ENCODE peak calls at places on chromosome 7, in eight cellular contexts. B, E, S, G, D, O, A and P are unnamed samples.

GRCh38 chr7:127967276-127967675 is 64.0 kb downstream of the LRRC4 start:
- DNase-seq in D (no peak), S (no peak), G (no peak), A (no peak), O (no peak), E (no peak), B (no peak), P (no peak)

GRCh38 chr7:83655951-83656556 is 7.1 kb upstream of the SEMA3E start:
- DNase-seq in S (peak), O (peak), E (peak), G (peak), B (peak), D (peak), A (no peak), P (peak)

GRCh38 chr7:95104739-95105138 is 197.3 kb downstream of the PPP1R9A start:
- DNase-seq in O (no peak), E (no peak), G (peak), B (no peak), D (no peak), S (peak), A (no peak), P (no peak)

GRCh38 chr7:26156454-26157365 is 4.7 kb downstream of the NFE2L3 start:
- DNase-seq in A (peak), G (peak), S (peak), B (peak), D (peak), E (no peak), O (peak), P (no peak)

GRCh38 chr7:49885593-49886285 is 112.3 kb downstream of the VWC2 start:
- DNase-seq in O (no peak), E (no peak), A (no peak), S (no peak), G (no peak), B (peak), D (no peak), P (no peak)

GRCh38 chr7:94561841-94562514 is 52.4 kb downstream of the CASD1 start:
- DNase-seq in S (no peak), G (peak), E (no peak), O (peak), A (no peak), D (peak), B (no peak), P (no peak)

GRCh38 chr7:88243345-88243909 is 23.6 kb upstream of the SRI start:
- DNase-seq in O (peak), D (peak), S (peak), E (peak), B (peak), G (peak), A (peak), P (peak)

GRCh38 chr7:155884225-155885161 is 72.2 kb upstream of the SHH start:
- DNase-seq in S (no peak), O (no peak), D (no peak), G (no peak), A (no peak), E (no peak), B (no peak), P (no peak)

GRCh38 chr7:104156842-104157277 is 51.0 kb downstream of the ORC5 start:
- DNase-seq in S (peak), O (peak), B (peak), E (peak), A (no peak), D (peak), G (peak), P (peak)

GRCh38 chr7:18541189-18541870 is 45.8 kb downstream of the HDAC9 start:
- DNase-seq in A (no peak), O (peak), B (no peak), S (no peak), G (no peak), D (peak), E (no peak), P (no peak)

GRCh38 chr7:73904219-73905136 is 43.5 kb downstream of the TMEM270 start:
- DNase-seq in E (no peak), A (no peak), G (no peak), D (no peak), O (peak), B (no peak), S (no peak), P (no peak)

GRCh38 chr7:151759591-151760042 is 117.3 kb downstream of the PRKAG2 start:
- DNase-seq in B (peak), S (peak), D (peak), A (peak), O (peak), G (peak), E (peak), P (peak)

GRCh38 chr7:82755705-82756551 is 312.4 kb upstream of the CACNA2D1 start:
- DNase-seq in A (no peak), B (no peak), D (peak), S (no peak), E (no peak), G (peak), O (peak), P (no peak)

GRCh38 chr7:1227071-1227804 is 5.4 kb upstream of the UNCX start:
- DNase-seq in A (no peak), B (no peak), D (no peak), O (no peak), S (no peak), G (no peak), E (peak), P (peak)

GRCh38 chr7:134447383-134447782 is 11.5 kb downstream of the AKR1B1 start:
- DNase-seq in D (no peak), A (no peak), O (no peak), B (no peak), S (no peak), E (no peak), G (no peak), P (no peak)

GRCh38 chr7:134450296-134451000 is 8.5 kb downstream of the AKR1B1 start:
- DNase-seq in S (no peak), B (no peak), G (no peak), A (no peak), O (no peak), E (no peak), D (peak), P (no peak)

GRCh38 chr7:134446923-134447322 is 12.0 kb downstream of the AKR1B1 start:
- DNase-seq in S (no peak), E (no peak), D (no peak), O (no peak), A (no peak), G (no peak), B (no peak), P (no peak)

GRCh38 chr7:134449596-134450194 is 9.2 kb downstream of the AKR1B1 start:
- DNase-seq in B (no peak), S (no peak), D (peak), G (no peak), E (no peak), O (peak), A (peak), P (no peak)

GRCh38 chr7:134448359-134449229 is 10.3 kb downstream of the AKR1B1 start:
- DNase-seq in D (peak), G (peak), O (peak), A (peak), S (peak), E (no peak), B (no peak), P (no peak)
- H3K4me2 ChIP-seq in D (no peak), G (peak), O (peak), A (peak), S (peak), E (no peak), B (no peak), P (no peak)

DNA sequence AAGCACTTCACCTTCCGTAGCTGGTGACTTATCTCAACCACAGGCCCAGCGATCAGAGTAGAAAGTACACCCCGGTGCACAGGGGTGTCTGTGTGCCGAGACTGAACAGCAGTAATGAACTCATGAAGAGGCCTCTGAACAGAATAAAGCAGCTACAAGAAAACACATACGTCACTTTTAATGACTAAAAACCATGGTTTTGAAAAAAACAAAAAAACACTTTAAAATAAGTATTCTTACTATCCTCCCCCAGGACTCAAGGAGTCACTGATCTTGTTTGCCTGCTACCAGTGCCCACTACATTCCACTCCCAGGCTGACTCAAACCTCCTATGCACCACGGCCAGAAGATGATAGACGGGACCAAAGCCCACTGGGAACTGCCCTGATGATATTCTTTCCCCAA is 53.8 kb downstream of the NCAPG2 start:
- DNase-seq in D (peak), E (no peak), S (no peak), B (no peak), O (peak), A (no peak), G (no peak), P (no peak)
- H3K4me2 ChIP-seq in D (no peak), E (no peak), S (no peak), B (no peak), O (peak), A (no peak), G (no peak), P (no peak)

DNA sequence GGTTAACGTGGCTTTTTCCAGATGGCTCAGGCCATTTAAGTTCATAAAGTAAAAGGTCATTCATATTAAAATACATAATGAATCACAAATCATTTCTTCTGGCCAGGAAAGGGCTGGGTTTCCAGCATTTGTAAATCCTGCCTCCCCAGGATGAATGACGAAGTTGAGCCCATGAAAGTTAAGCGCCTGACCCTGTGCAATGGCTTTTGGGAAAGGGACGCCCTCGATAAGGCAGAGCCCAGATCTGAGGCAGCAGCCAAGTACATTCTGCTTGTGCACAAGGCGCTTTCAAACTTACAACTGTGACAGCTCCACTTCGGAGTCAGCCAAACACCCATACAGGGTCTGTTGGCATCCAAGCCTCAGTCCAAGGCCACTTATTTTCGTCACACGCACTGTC is 2.8 kb downstream of the GIMAP6 start:
- DNase-seq in S (no peak), O (no peak), A (no peak), G (no peak), E (no peak), B (no peak), D (no peak), P (no peak)
- H3K4me2 ChIP-seq in S (no peak), O (no peak), A (no peak), G (no peak), E (no peak), B (no peak), D (no peak), P (no peak)

GRCh38 chr7:157685430-157686284 is 348.9 kb downstream of the DNAJB6 start:
- DNase-seq in G (no peak), B (no peak), A (no peak), D (no peak), S (no peak), O (no peak), E (peak), P (no peak)
- H3K4me2 ChIP-seq in G (no peak), B (no peak), A (no peak), D (no peak), S (no peak), O (no peak), E (peak), P (no peak)

DNA sequence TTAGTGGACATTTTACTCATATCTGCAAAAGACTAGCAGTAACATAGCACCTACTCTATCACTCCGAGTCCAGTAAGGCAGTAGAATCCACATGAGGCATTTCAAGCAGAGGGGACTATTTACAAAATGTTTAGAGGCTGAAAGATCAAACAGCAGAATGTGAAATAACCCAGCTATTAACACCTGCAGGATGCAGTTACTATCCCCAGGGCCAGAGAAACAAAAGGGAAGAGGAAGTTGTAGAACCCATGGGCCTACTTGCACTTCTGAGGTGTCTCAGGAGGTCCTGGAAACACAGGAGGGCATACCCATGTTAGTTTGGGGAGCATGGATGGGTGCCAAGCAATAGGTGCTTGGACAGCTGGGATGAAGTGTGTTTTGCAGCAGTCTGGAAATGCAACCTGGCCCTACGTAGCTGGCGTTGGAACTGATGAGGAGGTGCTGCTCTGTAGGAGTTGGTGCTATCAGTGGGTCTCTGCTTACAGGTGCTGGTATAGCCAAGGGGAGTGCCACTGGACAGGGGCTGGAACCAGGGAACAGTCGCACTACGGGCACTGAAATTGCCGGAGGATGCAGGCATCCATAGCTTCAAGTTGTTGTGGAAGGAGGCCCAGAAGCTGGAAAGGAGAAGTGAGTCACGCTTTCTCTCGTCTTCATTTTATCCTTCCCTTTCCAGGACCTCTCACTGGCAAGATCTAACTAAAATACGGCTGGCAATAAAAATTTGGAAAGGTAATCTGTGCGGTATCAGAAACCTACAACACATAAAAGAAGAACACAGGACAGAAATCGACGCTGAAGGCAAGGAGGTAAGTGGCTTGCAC is 25.9 kb downstream of the MACC1 start:
- DNase-seq in S (no peak), B (peak), D (no peak), G (no peak), E (no peak), O (no peak), A (no peak), P (no peak)
- H3K4me2 ChIP-seq in S (no peak), B (peak), D (no peak), G (no peak), E (no peak), O (no peak), A (no peak), P (no peak)

GRCh38 chr7:30019387-30019786 is 7.1 kb downstream of the FKBP14 start:
- DNase-seq in B (no peak), O (peak), D (no peak), G (no peak), S (no peak), A (no peak), E (no peak), P (no peak)

GRCh38 chr7:30022991-30023390 is 3.5 kb downstream of the FKBP14 start:
- DNase-seq in A (no peak), S (no peak), O (no peak), B (no peak), E (no peak), D (no peak), G (no peak), P (no peak)

GRCh38 chr7:30019960-30020359 is 6.5 kb downstream of the FKBP14 start:
- DNase-seq in O (peak), D (peak), E (no peak), G (no peak), A (peak), S (no peak), B (no peak), P (no peak)

GRCh38 chr7:30023524-30023923 is 3.0 kb downstream of the FKBP14 start:
- DNase-seq in B (no peak), E (no peak), D (no peak), O (no peak), A (no peak), G (no peak), S (no peak), P (no peak)

GRCh38 chr7:30020535-30020934 is 6.0 kb downstream of the FKBP14 start:
- DNase-seq in S (no peak), G (no peak), E (no peak), A (no peak), O (no peak), B (no peak), D (no peak), P (no peak)
- H3K4me2 ChIP-seq in S (no peak), G (peak), E (no peak), A (no peak), O (peak), B (peak), D (peak), P (no peak)

DNA sequence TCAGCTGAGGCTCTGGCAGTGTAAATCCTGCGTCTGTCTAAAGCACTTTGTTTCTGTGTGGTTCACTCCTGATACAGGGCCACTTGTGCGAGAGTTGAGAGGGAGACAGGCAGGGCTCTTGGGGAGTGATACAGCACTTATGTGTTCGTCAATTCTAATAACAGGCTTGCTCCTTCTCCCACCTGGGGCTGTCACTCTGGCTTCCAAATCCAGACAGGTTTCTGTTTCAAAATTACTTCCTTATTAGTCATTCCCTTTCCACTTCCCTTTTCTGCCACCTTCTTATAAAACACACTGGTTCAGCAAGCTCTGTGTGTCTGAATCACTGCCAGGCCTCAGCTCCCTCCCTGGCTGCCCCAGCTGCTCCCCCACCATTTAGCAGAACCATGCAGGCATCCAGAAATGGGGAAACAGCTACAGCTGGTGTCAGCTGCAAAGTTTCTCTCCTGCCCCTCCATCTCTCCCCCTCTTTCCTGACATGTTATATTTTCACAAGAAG is 58.5 kb upstream of the ZNRF2 start:
- DNase-seq in B (peak), S (peak), E (no peak), G (peak), D (peak), A (peak), O (peak), P (no peak)
- H3K4me2 ChIP-seq in B (peak), S (peak), E (no peak), G (peak), D (no peak), A (peak), O (no peak), P (no peak)